ENCODE peak calls at places on chromosomes 12 and 14, in ten cellular contexts. One of them, this sample, is unnamed.

GRCh38 chr14:99899578-99900178 is 106.5 kb downstream of the EML1 start:
- DNase-seq in D341Med: no peak
- DNase-seq in HepG2: no peak
- DNase-seq in Panc1: no peak
- DNase-seq in osteoblast: no peak
- DNase-seq in dermis blood vessel endothelial cell: peak; percentile 54
- DNase-seq in memory B cell: no peak
- DNase-seq in Calu3: no peak
- DNase-seq in Caco-2: no peak
- DNase-seq in heart left ventricle: no peak
- DNase-seq in this sample: no peak

GRCh38 chr14:73287071-73287470 is 49.8 kb downstream of the PAPLN start:
- DNase-seq in D341Med: no peak
- DNase-seq in dermis blood vessel endothelial cell: no peak
- DNase-seq in osteoblast: no peak
- DNase-seq in memory B cell: no peak
- DNase-seq in heart left ventricle: no peak
- DNase-seq in Panc1: no peak
- DNase-seq in Caco-2: no peak
- DNase-seq in HepG2: no peak
- DNase-seq in Calu3: no peak
- DNase-seq in this sample: no peak

GRCh38 chr12:107449891-107450290 is 235.7 kb upstream of the PWP1 start:
- DNase-seq in Panc1: no peak
- DNase-seq in HepG2: no peak
- DNase-seq in Caco-2: no peak
- DNase-seq in dermis blood vessel endothelial cell: no peak
- DNase-seq in heart left ventricle: no peak
- DNase-seq in osteoblast: no peak
- DNase-seq in memory B cell: no peak
- DNase-seq in Calu3: no peak
- DNase-seq in D341Med: no peak
- DNase-seq in this sample: no peak

GRCh38 chr14:36313898-36314297 is 6.5 kb downstream of the MBIP start:
- DNase-seq in HepG2: peak; percentile 34
- DNase-seq in heart left ventricle: no peak
- DNase-seq in osteoblast: no peak
- DNase-seq in memory B cell: no peak
- DNase-seq in dermis blood vessel endothelial cell: no peak
- DNase-seq in Calu3: no peak
- DNase-seq in Caco-2: no peak
- DNase-seq in D341Med: no peak
- DNase-seq in Panc1: no peak
- DNase-seq in this sample: no peak

GRCh38 chr12:22858849-22859569 is 234.0 kb downstream of the ETNK1 start:
- DNase-seq in dermis blood vessel endothelial cell: no peak
- DNase-seq in Caco-2: no peak
- DNase-seq in D341Med: no peak
- DNase-seq in osteoblast: peak; percentile 76
- DNase-seq in memory B cell: no peak
- DNase-seq in heart left ventricle: no peak
- DNase-seq in Panc1: no peak
- DNase-seq in HepG2: no peak
- DNase-seq in Calu3: no peak
- DNase-seq in this sample: no peak

GRCh38 chr12:41368006-41368405 is 179.9 kb downstream of the PDZRN4 start:
- DNase-seq in memory B cell: no peak
- DNase-seq in dermis blood vessel endothelial cell: peak; percentile 38
- DNase-seq in osteoblast: no peak
- DNase-seq in HepG2: no peak
- DNase-seq in Panc1: no peak
- DNase-seq in D341Med: peak; percentile 50
- DNase-seq in heart left ventricle: no peak
- DNase-seq in Calu3: no peak
- DNase-seq in Caco-2: no peak
- DNase-seq in this sample: peak; percentile 2

GRCh38 chr12:27237790-27238771 is 6.0 kb upstream of the STK38L start:
- DNase-seq in HepG2: no peak
- DNase-seq in osteoblast: no peak
- DNase-seq in Calu3: no peak
- DNase-seq in memory B cell: no peak
- DNase-seq in heart left ventricle: no peak
- DNase-seq in dermis blood vessel endothelial cell: no peak
- DNase-seq in Caco-2: no peak
- DNase-seq in Panc1: no peak
- DNase-seq in D341Med: no peak
- DNase-seq in this sample: no peak

GRCh38 chr14:74739293-74740030 is 23.7 kb upstream of the YLPM1 start:
- DNase-seq in Panc1: no peak
- DNase-seq in Caco-2: no peak
- DNase-seq in heart left ventricle: no peak
- DNase-seq in osteoblast: no peak
- DNase-seq in dermis blood vessel endothelial cell: peak; percentile 6
- DNase-seq in D341Med: no peak
- DNase-seq in Calu3: no peak
- DNase-seq in memory B cell: no peak
- DNase-seq in HepG2: no peak
- DNase-seq in this sample: no peak

GRCh38 chr14:31576949-31577348 is 15.7 kb downstream of the NUBPL start:
- DNase-seq in osteoblast: no peak
- DNase-seq in heart left ventricle: no peak
- DNase-seq in D341Med: no peak
- DNase-seq in Caco-2: no peak
- DNase-seq in Panc1: no peak
- DNase-seq in dermis blood vessel endothelial cell: no peak
- DNase-seq in memory B cell: no peak
- DNase-seq in Calu3: no peak
- DNase-seq in HepG2: no peak
- DNase-seq in this sample: no peak

GRCh38 chr12:106645074-106645421 is 62.2 kb downstream of the RFX4 start:
- DNase-seq in HepG2: peak; percentile 93
- DNase-seq in Panc1: no peak
- DNase-seq in memory B cell: no peak
- DNase-seq in heart left ventricle: peak; percentile 57
- DNase-seq in D341Med: no peak
- DNase-seq in Calu3: peak; percentile 93
- DNase-seq in Caco-2: no peak
- DNase-seq in osteoblast: peak; percentile 25
- DNase-seq in dermis blood vessel endothelial cell: no peak
- DNase-seq in this sample: peak; percentile 86

GRCh38 chr14:23573384-23573783 is 5.2 kb downstream of the JPH4 start:
- DNase-seq in HepG2: no peak
- DNase-seq in Panc1: no peak
- DNase-seq in memory B cell: no peak
- DNase-seq in D341Med: peak; percentile 18
- DNase-seq in osteoblast: peak; percentile 48
- DNase-seq in Caco-2: no peak
- DNase-seq in dermis blood vessel endothelial cell: no peak
- DNase-seq in Calu3: no peak
- DNase-seq in heart left ventricle: no peak
- DNase-seq in this sample: peak; percentile 87

GRCh38 chr12:128829870-128830504 is 6.2 kb upstream of the SLC15A4 start:
- DNase-seq in Calu3: no peak
- DNase-seq in Caco-2: no peak
- DNase-seq in Panc1: no peak
- DNase-seq in HepG2: no peak
- DNase-seq in memory B cell: peak; percentile 76
- DNase-seq in dermis blood vessel endothelial cell: no peak
- DNase-seq in D341Med: no peak
- DNase-seq in heart left ventricle: no peak
- DNase-seq in osteoblast: no peak
- DNase-seq in this sample: no peak

GRCh38 chr12:108173892-108174291 is 44.8 kb downstream of the WSCD2 start:
- DNase-seq in Panc1: no peak
- DNase-seq in dermis blood vessel endothelial cell: no peak
- DNase-seq in memory B cell: no peak
- DNase-seq in Calu3: no peak
- DNase-seq in Caco-2: no peak
- DNase-seq in osteoblast: no peak
- DNase-seq in D341Med: no peak
- DNase-seq in HepG2: no peak
- DNase-seq in heart left ventricle: no peak
- DNase-seq in this sample: no peak

GRCh38 chr12:118299791-118300460 is 72.8 kb downstream of the TAOK3 start:
- DNase-seq in Caco-2: no peak
- DNase-seq in Panc1: no peak
- DNase-seq in D341Med: no peak
- DNase-seq in memory B cell: no peak
- DNase-seq in osteoblast: no peak
- DNase-seq in dermis blood vessel endothelial cell: no peak
- DNase-seq in heart left ventricle: no peak
- DNase-seq in Calu3: no peak
- DNase-seq in HepG2: no peak
- DNase-seq in this sample: no peak

GRCh38 chr14:31426663-31427062 is 6.3 kb upstream of the HEATR5A start:
- DNase-seq in memory B cell: no peak
- DNase-seq in heart left ventricle: no peak
- DNase-seq in Calu3: no peak
- DNase-seq in osteoblast: no peak
- DNase-seq in D341Med: no peak
- DNase-seq in Panc1: no peak
- DNase-seq in HepG2: no peak
- DNase-seq in dermis blood vessel endothelial cell: no peak
- DNase-seq in Caco-2: no peak
- DNase-seq in this sample: no peak

GRCh38 chr12:70154087-70154486 is 89.1 kb upstream of the CNOT2 start:
- DNase-seq in osteoblast: no peak
- DNase-seq in heart left ventricle: no peak
- DNase-seq in memory B cell: no peak
- DNase-seq in dermis blood vessel endothelial cell: no peak
- DNase-seq in D341Med: no peak
- DNase-seq in Caco-2: no peak
- DNase-seq in Panc1: no peak
- DNase-seq in HepG2: no peak
- DNase-seq in Calu3: peak; percentile 35
- DNase-seq in this sample: no peak

GRCh38 chr14:89486505-89486904 is 69.5 kb upstream of the FOXN3 start:
- DNase-seq in memory B cell: no peak
- DNase-seq in heart left ventricle: no peak
- DNase-seq in Caco-2: no peak
- DNase-seq in Panc1: no peak
- DNase-seq in dermis blood vessel endothelial cell: no peak
- DNase-seq in osteoblast: no peak
- DNase-seq in Calu3: no peak
- DNase-seq in D341Med: no peak
- DNase-seq in HepG2: no peak
- DNase-seq in this sample: no peak

GRCh38 chr12:57726151-57726883 is 12.2 kb downstream of the AGAP2 start:
- DNase-seq in heart left ventricle: peak; percentile 80
- DNase-seq in Calu3: peak; percentile 95
- DNase-seq in memory B cell: no peak
- DNase-seq in HepG2: peak; percentile 71
- DNase-seq in D341Med: peak; percentile 95
- DNase-seq in dermis blood vessel endothelial cell: peak; percentile 86
- DNase-seq in osteoblast: peak; percentile 98
- DNase-seq in Panc1: no peak
- DNase-seq in Caco-2: peak; percentile 83
- DNase-seq in this sample: peak; percentile 86

This sample was measured in COR-L47.